ENCODE peak calls at places on chromosome 20, in eight cellular contexts. M, Y, R, L, E, W, U and Q are unnamed samples.
A peak's percentile ranks its signal among the peaks of the same experiment; 100 is the strongest.

GRCh38 chr20:22346716-22347115 is 237.7 kb downstream of the FOXA2 start:
- ATAC-seq in M (no peak), Y (no peak), R (no peak), L (peak; percentile 53), E (peak; percentile 55), W (no peak), U (no peak), Q (no peak)

GRCh38 chr20:49893242-49894072 is 21.9 kb downstream of the SPATA2 start:
- ATAC-seq in M (no peak), Y (no peak), R (no peak), L (no peak), E (peak; percentile 63), W (no peak), U (no peak), Q (no peak)

GRCh38 chr20:36644032-36644712 is 1.8 kb downstream of the SLA2 start:
- ATAC-seq in M (no peak), Y (no peak), R (no peak), L (no peak), E (peak; percentile 35), W (no peak), U (peak; percentile 16), Q (no peak)

GRCh38 chr20:22371843-22372242 is 212.5 kb downstream of the FOXA2 start:
- ATAC-seq in M (peak; percentile 45), Y (no peak), R (peak; percentile 76), L (no peak), E (peak; percentile 82), W (no peak), U (no peak), Q (no peak)

GRCh38 chr20:58829531-58829941 is 21.2 kb downstream of the GNAS-AS1 start:
- ATAC-seq in M (no peak), Y (no peak), R (no peak), L (peak; percentile 30), E (no peak), W (no peak), U (no peak), Q (no peak)

GRCh38 chr20:16367948-16368560 is 205.2 kb downstream of the KIF16B start:
- ATAC-seq in M (no peak), Y (no peak), R (peak; percentile 59), L (no peak), E (no peak), W (no peak), U (no peak), Q (no peak)

GRCh38 chr20:38986663-38987062 is 24.5 kb downstream of the DHX35 start:
- ATAC-seq in M (no peak), Y (no peak), R (no peak), L (no peak), E (peak; percentile 73), W (no peak), U (no peak), Q (peak; percentile 70)

GRCh38 chr20:2692886-2693285 is 306 bp downstream of the EBF4 start:
- ATAC-seq in M (peak; percentile 37), Y (peak; percentile 18), R (no peak), L (no peak), E (no peak), W (no peak), U (no peak), Q (peak; percentile 30)

GRCh38 chr20:62246872-62247652 is 8.7 kb downstream of the OSBPL2 start:
- ATAC-seq in M (no peak), Y (no peak), R (peak; percentile 65), L (peak; percentile 63), E (no peak), W (peak; percentile 14), U (no peak), Q (no peak)

DNA sequence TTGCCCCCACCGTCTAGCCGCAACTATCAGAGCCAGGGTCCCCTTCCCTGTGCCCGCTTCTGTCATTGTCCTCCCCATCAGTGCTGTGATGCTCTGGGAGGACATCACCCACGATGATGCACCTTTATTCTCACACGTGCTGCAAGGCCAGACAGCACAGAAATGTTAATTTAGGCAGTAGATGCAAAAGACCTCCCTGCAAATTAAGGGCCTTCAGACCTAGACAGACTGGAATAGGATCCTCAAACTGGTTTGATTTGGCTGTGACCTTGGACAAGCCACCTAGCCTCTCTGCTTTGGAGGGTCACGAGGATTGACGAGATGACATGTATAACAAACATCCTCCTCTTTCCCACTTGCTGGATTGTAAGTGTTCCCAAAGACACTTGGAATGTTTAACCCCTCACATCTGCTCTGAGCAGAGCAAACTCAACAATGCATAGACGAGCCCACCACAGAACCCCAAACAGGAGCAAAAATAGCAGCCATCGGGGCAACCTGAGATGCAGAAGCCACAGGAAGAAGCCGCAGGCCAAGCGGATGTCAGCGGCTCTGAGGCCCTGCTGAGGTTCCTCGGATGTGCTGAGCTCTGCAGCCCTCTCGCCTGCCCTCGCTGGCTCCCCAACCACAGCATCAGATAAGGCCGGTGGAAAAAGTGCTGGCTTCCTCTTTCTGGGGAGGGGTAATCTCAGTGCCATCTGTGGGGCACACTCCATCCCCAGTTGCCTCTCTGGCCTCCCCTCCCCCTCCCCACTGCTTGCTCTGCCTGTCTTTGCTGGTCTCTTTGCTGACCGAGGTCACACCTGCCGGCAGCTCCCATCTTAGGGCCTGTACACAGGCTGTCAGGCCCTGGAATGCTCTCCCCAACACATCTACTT is 35.3 kb downstream of the TOX2 start:
- ATAC-seq in M (no peak), Y (no peak), R (no peak), L (no peak), E (peak; percentile 92), W (peak; percentile 82), U (peak; percentile 57), Q (no peak)
- H3K4me1 ChIP-seq in M (peaks cover 42% of the 10 kb centered on the region), Y (peaks cover 71% of the 10 kb centered on the region), R (no peaks in the 10 kb centered on the region), L (no peaks in the 10 kb centered on the region), E (peaks cover 35% of the 10 kb centered on the region), W (peaks cover 8% of the 10 kb centered on the region), U (peaks cover 25% of the 10 kb centered on the region), Q (no peaks in the 10 kb centered on the region)

GRCh38 chr20:64239449-64240242 is 15.9 kb upstream of the PCMTD2 start:
- ATAC-seq in M (no peak), Y (no peak), R (no peak), L (no peak), E (no peak), W (peak; percentile 30), U (no peak), Q (no peak)

GRCh38 chr20:64236137-64237088 is 19.1 kb upstream of the PCMTD2 start:
- ATAC-seq in M (no peak), Y (no peak), R (no peak), L (peak; percentile 34), E (no peak), W (no peak), U (no peak), Q (no peak)

GRCh38 chr20:64238851-64239387 is 16.6 kb upstream of the PCMTD2 start:
- ATAC-seq in M (no peak), Y (no peak), R (no peak), L (peak; percentile 4), E (peak; percentile 96), W (peak; percentile 60), U (no peak), Q (no peak)

GRCh38 chr20:64237316-64237715 is 18.2 kb upstream of the PCMTD2 start:
- ATAC-seq in M (no peak), Y (no peak), R (no peak), L (no peak), E (no peak), W (no peak), U (no peak), Q (no peak)

GRCh38 chr20:64238115-64238825 is 17.3 kb upstream of the PCMTD2 start:
- ATAC-seq in M (no peak), Y (no peak), R (no peak), L (peak; percentile 72), E (no peak), W (peak; percentile 21), U (no peak), Q (no peak)
- H3K27ac ChIP-seq in M (no peak overlapping the region), Y (no peak overlapping the region), R (no peak overlapping the region), L (peak overlapping the region; percentile 69), E (peak overlapping the region; percentile 40), W (no peak overlapping the region), U (no peak overlapping the region), Q (no peak overlapping the region)

GRCh38 chr20:43680976-43681375 is 14.1 kb downstream of the MYBL2 start:
- ATAC-seq in M (no peak), Y (no peak), R (no peak), L (no peak), E (peak; percentile 17), W (no peak), U (no peak), Q (no peak)

GRCh38 chr20:43681468-43681942 is 14.6 kb downstream of the MYBL2 start:
- ATAC-seq in M (no peak), Y (no peak), R (no peak), L (peak; percentile 83), E (peak; percentile 70), W (peak; percentile 19), U (no peak), Q (no peak)

GRCh38 chr20:43686820-43687219 is 19.9 kb downstream of the MYBL2 start:
- ATAC-seq in M (no peak), Y (peak; percentile 19), R (no peak), L (no peak), E (no peak), W (no peak), U (no peak), Q (no peak)

GRCh38 chr20:43682446-43682845 is 15.5 kb downstream of the MYBL2 start:
- ATAC-seq in M (no peak), Y (no peak), R (no peak), L (no peak), E (peak; percentile 38), W (no peak), U (peak; percentile 22), Q (no peak)

GRCh38 chr20:43681991-43682410 is 15.1 kb downstream of the MYBL2 start:
- ATAC-seq in M (no peak), Y (no peak), R (no peak), L (no peak), E (peak; percentile 92), W (no peak), U (peak; percentile 46), Q (no peak)
- TF ChIP-seq POLR2AphosphoS5 in M (no peak), Y (no peak), R (no peak), L (no peak), E (peak; percentile 63), W (no peak), U (no peak), Q (no peak)

GRCh38 chr20:5153612-5154542 is 27.1 kb downstream of the CDS2 start:
- ATAC-seq in M (peak; percentile 86), Y (peak; percentile 43), R (peak; percentile 48), L (peak; percentile 3), E (no peak), W (no peak), U (no peak), Q (no peak)

GRCh38 chr20:5156670-5157448 is 30.1 kb downstream of the CDS2 start:
- ATAC-seq in M (peak; percentile 71), Y (peak; percentile 77), R (no peak), L (peak; percentile 33), E (no peak), W (peak; percentile 40), U (no peak), Q (no peak)

GRCh38 chr20:5150226-5151076 is 23.6 kb downstream of the CDS2 start:
- ATAC-seq in M (peak; percentile 21), Y (peak; percentile 38), R (peak; percentile 35), L (peak; percentile 75), E (no peak), W (peak; percentile 54), U (no peak), Q (peak; percentile 31)

GRCh38 chr20:5153152-5153467 is 26.3 kb downstream of the CDS2 start:
- ATAC-seq in M (no peak), Y (no peak), R (no peak), L (peak; percentile 15), E (no peak), W (no peak), U (no peak), Q (no peak)

DNA sequence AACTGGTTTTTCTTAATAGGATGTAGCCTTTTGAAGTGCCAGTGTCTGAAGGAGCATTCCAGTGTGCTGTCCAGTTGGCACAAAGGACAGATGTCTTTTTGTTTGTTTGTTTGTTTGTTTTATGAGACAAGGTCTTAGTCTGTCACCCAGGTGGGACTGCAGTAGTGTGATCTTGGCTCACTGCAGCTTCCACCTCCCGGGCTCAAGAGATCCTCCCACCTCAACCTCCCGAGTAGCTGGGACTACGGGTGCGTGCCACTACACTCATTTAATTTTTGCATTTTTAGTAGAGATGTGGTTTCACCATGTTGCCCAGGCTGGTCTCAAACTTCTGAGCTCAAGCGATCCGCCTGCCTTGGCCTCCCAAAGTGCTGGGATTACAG is 27.7 kb downstream of the CDS2 start:
- ATAC-seq in M (no peak), Y (no peak), R (no peak), L (no peak), E (no peak), W (no peak), U (no peak), Q (no peak)
- H3K4me1 ChIP-seq in M (peaks cover 36% of the 10 kb centered on the region), Y (peaks cover 9% of the 10 kb centered on the region), R (peaks cover 10% of the 10 kb centered on the region), L (peaks cover 84% of the 10 kb centered on the region), E (peaks cover 2% of the 10 kb centered on the region), W (peaks cover 11% of the 10 kb centered on the region), U (peaks cover 55% of the 10 kb centered on the region), Q (peaks cover 86% of the 10 kb centered on the region)